ENCODE peak calls at places on chromosomes 1 and 21, in eight cellular contexts. J, G, P, H, T, O, L and K are unnamed samples.

GRCh38 chr1:192609110-192610079 is 26.6 kb upstream of the RGS13 start:
- DNase-seq in G (no peak), J (peak; percentile 81), L (no peak), O (peak; percentile 84), T (peak; percentile 60), H (no peak), P (peak; percentile 28), K (peak; percentile 56)

GRCh38 chr1:95197616-95198252 is 36.3 kb upstream of the RWDD3 start:
- DNase-seq in O (no peak), G (no peak), H (no peak), T (no peak), L (peak; percentile 47), P (no peak), J (no peak), K (no peak)

GRCh38 chr1:1157914-1158710 is 15.6 kb upstream of the TTLL10 start:
- DNase-seq in J (no peak), G (peak; percentile 80), L (peak; percentile 1), O (no peak), T (peak; percentile 83), H (no peak), P (peak; percentile 80), K (peak; percentile 88)

GRCh38 chr1:192951961-192952460 is 107.1 kb downstream of the UCHL5 start:
- DNase-seq in P (no peak), L (peak; percentile 93), G (no peak), T (no peak), H (no peak), O (no peak), J (no peak), K (peak; percentile 35)

GRCh38 chr1:1264026-1264425 is 9.6 kb downstream of the UBE2J2 start:
- DNase-seq in J (no peak), T (no peak), L (no peak), G (no peak), P (no peak), O (no peak), H (no peak), K (no peak)

GRCh38 chr1:246450485-246451251 is 56.4 kb downstream of the SMYD3 start:
- DNase-seq in P (no peak), G (no peak), O (no peak), J (no peak), H (peak; percentile 33), L (peak; percentile 42), T (no peak), K (peak; percentile 51)

GRCh38 chr1:235250430-235250829 is 77.5 kb downstream of the ARID4B start:
- DNase-seq in P (no peak), L (no peak), T (no peak), G (no peak), O (no peak), J (no peak), H (no peak), K (no peak)

GRCh38 chr1:151908228-151908691 is 1.1 kb downstream of the THEM4 start:
- DNase-seq in O (peak; percentile 46), H (no peak), G (peak; percentile 68), J (no peak), L (peak; percentile 47), T (no peak), P (no peak), K (peak; percentile 36)

GRCh38 chr1:228938248-228938891 is 203.1 kb downstream of the RHOU start:
- DNase-seq in H (no peak), P (no peak), T (no peak), L (no peak), G (no peak), O (peak; percentile 51), J (peak; percentile 62), K (no peak)

GRCh38 chr1:22671999-22672398 is 19.0 kb downstream of the C1QB start:
- DNase-seq in O (no peak), P (no peak), J (no peak), G (no peak), L (no peak), H (no peak), T (no peak), K (no peak)

GRCh38 chr1:24390924-24391782 is 22.4 kb downstream of the STPG1 start:
- DNase-seq in G (peak; percentile 80), J (peak; percentile 67), P (peak; percentile 76), L (peak; percentile 91), T (peak; percentile 77), H (peak; percentile 44), O (peak; percentile 76), K (peak; percentile 63)

GRCh38 chr1:89974701-89975470 is 20.0 kb upstream of the ZNF326 start:
- DNase-seq in L (peak; percentile 57), G (no peak), T (no peak), J (no peak), O (no peak), H (no peak), P (no peak), K (no peak)

GRCh38 chr1:198122693-198123092 is 34.1 kb upstream of the NEK7 start:
- DNase-seq in P (no peak), T (no peak), L (no peak), H (no peak), G (no peak), J (no peak), O (no peak), K (no peak)

GRCh38 chr1:228487336-228488106 is at the start of gene RNF187:
- DNase-seq in G (no peak), H (peak; percentile 86), J (peak; percentile 65), T (peak; percentile 91), O (peak; percentile 54), P (peak; percentile 87), L (no peak), K (peak; percentile 95)

GRCh38 chr1:78286686-78287085 is 204.1 kb upstream of the PTGFR start:
- DNase-seq in G (no peak), H (no peak), O (no peak), L (peak; percentile 82), T (no peak), J (no peak), P (no peak), K (no peak)

GRCh38 chr1:241464985-241465384 is 54.6 kb downstream of the FH start:
- DNase-seq in H (no peak), T (no peak), L (no peak), J (no peak), O (no peak), P (no peak), G (no peak), K (no peak)
- TF ChIP-seq CTCF in H (no peak), T (no peak), L (peak; percentile 4), J (no peak), O (no peak), P (no peak), G (peak; percentile 54), K (no peak)

GRCh38 chr21:30269803-30270530 is 12.8 kb downstream of the KRTAP24-1 start:
- DNase-seq in G (no peak), J (no peak), P (no peak), T (no peak), H (no peak), L (no peak), O (no peak), K (no peak)

DNA sequence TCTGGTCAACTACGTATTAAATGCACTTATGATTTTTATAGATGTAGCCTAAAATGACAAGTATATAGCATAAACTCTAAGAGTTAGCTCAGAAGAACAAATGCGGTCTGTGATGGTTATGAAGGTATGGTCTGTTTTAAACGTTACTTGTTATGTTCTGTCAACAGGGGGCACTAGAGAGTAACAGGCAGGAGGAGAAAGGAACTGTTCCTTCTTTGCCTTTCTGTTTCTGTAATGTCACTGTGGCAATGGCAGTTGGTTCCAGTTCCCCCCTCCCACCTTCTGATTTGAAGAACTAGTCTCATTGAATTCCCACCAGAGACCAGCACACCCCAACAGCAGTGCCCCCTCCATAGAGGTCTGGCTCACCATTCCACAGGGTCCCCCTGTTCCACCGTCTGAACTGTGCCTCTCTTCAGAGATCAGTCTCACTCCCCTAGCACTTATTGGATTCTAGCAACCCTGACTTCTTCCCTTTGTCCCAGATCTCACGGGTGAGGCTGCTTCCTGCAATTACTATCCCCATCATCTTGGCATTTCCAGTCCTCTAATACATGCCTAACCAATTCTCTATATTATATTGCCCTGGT is 14.0 kb downstream of the KRTAP24-1 start:
- DNase-seq in T (no peak), G (peak; percentile 46), P (no peak), L (peak; percentile 11), J (no peak), H (no peak), O (no peak), K (no peak)
- TF ChIP-seq CTCF in T (no peak), G (peak; percentile 81), P (no peak), L (peak; percentile 40), J (no peak), H (no peak), O (peak; percentile 29), K (no peak)

DNA sequence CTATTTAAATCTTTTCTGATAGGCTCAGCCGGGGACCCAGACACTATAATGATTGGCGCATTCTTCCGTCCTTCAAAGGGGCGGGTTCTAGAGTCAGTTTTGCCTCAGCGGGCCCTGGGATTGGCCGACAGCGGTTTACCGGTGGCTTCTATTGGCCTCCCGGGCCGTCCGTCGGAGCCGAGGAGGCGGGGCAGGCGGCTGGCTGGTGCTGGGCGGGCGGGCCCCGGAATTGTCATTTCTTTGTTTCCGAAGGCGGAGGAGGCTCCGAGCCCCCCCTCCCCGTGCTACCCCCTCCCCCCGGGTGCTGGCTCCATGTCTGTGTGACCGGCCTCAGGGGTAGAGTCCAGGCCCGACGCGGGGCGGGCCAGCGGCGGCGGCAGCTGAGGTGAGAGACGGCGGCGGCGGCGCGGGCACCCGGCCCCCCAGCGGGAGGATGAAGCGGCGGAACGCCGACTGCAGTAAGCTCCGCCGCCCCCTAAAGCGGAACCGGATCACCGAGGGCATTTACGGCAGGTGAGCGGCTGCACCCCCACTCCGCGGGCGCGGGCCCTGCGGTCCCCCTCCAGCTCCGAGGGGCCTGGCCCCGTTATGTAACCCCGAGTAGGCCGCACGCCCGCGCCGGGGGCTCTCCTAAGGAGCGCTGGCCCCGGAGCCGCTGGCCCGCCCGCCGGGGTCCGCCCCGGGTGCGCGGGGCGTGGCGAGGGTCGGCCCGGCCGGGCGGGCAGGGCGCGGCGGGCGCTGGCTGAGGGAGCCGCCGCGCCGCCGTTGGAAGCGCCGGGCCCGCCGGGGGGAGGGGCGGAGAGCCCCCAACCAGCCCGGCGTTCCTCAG is at the start of gene MACO1:
- DNase-seq in O (peak; percentile 97), J (peak; percentile 97), L (peak; percentile 94), P (peak; percentile 97), G (peak; percentile 96), H (peak; percentile 82), T (peak; percentile 97), K (peak; percentile 98)
- TF ChIP-seq CTCF in O (no peak), J (no peak), L (no peak), P (no peak), G (no peak), H (no peak), T (no peak), K (no peak)

GRCh38 chr1:18486195-18486594 is 5.5 kb downstream of the KLHDC7A start:
- DNase-seq in P (no peak), T (no peak), O (no peak), J (no peak), H (no peak), G (peak; percentile 70), L (no peak), K (no peak)
- TF ChIP-seq CTCF in P (no peak), T (no peak), O (no peak), J (no peak), H (no peak), G (peak; percentile 78), L (no peak), K (no peak)